ENCODE peak calls at places on chromosomes 3 and 15, in four cellular contexts. I is AG20443; N is stimulated activated CD8-positive, alpha-beta memory T cell treated with anti-CD3 and anti-CD28 coated beads, Interleukin-15, amount 100 ng/mL, for 1 hour; Y is GM12865. G is an unnamed sample.
A peak's percentile ranks its signal among the peaks of the same experiment; 100 is the strongest.

GRCh38 chr3:172591876-172592771 is 68.9 kb upstream of the TNFSF10 start:
- DNase-seq in Y (peak; percentile 95), N (peak; percentile 60), I (no peak), G (peak; percentile 70)

GRCh38 chr15:101372149-101372577 is 77.1 kb upstream of the SNRPA1 start:
- DNase-seq in Y (no peak), N (no peak), I (peak; percentile 63), G (no peak)

GRCh38 chr3:113771993-113772392 is 25.2 kb downstream of the ATP6V1A start:
- DNase-seq in I (no peak), N (no peak), Y (no peak), G (no peak)

GRCh38 chr3:23685484-23686258 is 120.1 kb upstream of the UBE2E1 start:
- DNase-seq in Y (peak; percentile 41), N (no peak), I (peak; percentile 93), G (no peak)

GRCh38 chr15:100734606-100735005 is 132.2 kb downstream of the ASB7 start:
- DNase-seq in Y (no peak), N (no peak), I (no peak), G (no peak)

GRCh38 chr15:98604983-98605382 is 43.4 kb upstream of the IGF1R start:
- DNase-seq in Y (no peak), I (no peak), N (no peak), G (no peak)

GRCh38 chr3:117695321-117695720 is 985.7 kb downstream of the TUSC7 start:
- DNase-seq in Y (no peak), I (peak; percentile 58), N (no peak), G (no peak)

GRCh38 chr3:171526869-171527268 is 66.7 kb upstream of the TNIK start:
- DNase-seq in I (peak; percentile 18), N (no peak), Y (no peak), G (no peak)

GRCh38 chr15:101277038-101277822 is at the start of gene SELENOS:
- DNase-seq in I (peak; percentile 96), Y (peak; percentile 93), N (peak; percentile 72), G (peak; percentile 94)

GRCh38 chr3:168047190-168047795 is 48.4 kb downstream of the GOLIM4 start:
- DNase-seq in Y (peak; percentile 82), N (no peak), I (peak; percentile 64), G (peak; percentile 47)

GRCh38 chr3:111130827-111131226 is 59.2 kb downstream of the NECTIN3 start:
- DNase-seq in N (no peak), Y (no peak), I (no peak), G (no peak)

GRCh38 chr3:8442993-8443670 is 58.5 kb upstream of the LMCD1 start:
- DNase-seq in I (no peak), N (no peak), Y (no peak), G (no peak)

GRCh38 chr15:42650208-42651066 is 75.0 kb downstream of the STARD9 start:
- DNase-seq in I (peak; percentile 85), Y (peak; percentile 87), N (peak; percentile 21), G (peak; percentile 69)

GRCh38 chr3:50299929-50300680 is 900 bp upstream of the HYAL3 start:
- DNase-seq in I (peak; percentile 33), N (no peak), Y (peak; percentile 45), G (no peak)

GRCh38 chr3:3800685-3801509 is 1.7 kb downstream of the LRRN1 start:
- DNase-seq in I (peak; percentile 25), N (no peak), Y (no peak), G (peak; percentile 22)

GRCh38 chr3:197191897-197192296 is 106.5 kb downstream of the DLG1 start:
- DNase-seq in Y (no peak), N (no peak), I (no peak), G (no peak)

GRCh38 chr3:79236488-79236887 is 531.3 kb downstream of the ROBO1 start:
- DNase-seq in Y (no peak), N (no peak), I (no peak), G (no peak)

GRCh38 chr3:129577356-129577755 is 29.1 kb downstream of the PLXND1 start:
- DNase-seq in Y (no peak), I (no peak), N (no peak), G (no peak)

GRCh38 chr3:47996440-47996839 is 19.8 kb downstream of the MAP4 start:
- DNase-seq in N (no peak), I (no peak), Y (no peak), G (no peak)

GRCh38 chr3:128343287-128344045 is 123.2 kb downstream of the DNAJB8 start:
- DNase-seq in Y (no peak), N (no peak), I (peak; percentile 45), G (no peak)

GRCh38 chr3:150253622-150254021 is 154.5 kb upstream of the TSC22D2 start:
- DNase-seq in N (no peak), Y (no peak), I (no peak), G (no peak)

GRCh38 chr3:71602256-71602655 is 18.7 kb upstream of the FOXP1 start:
- DNase-seq in N (no peak), I (no peak), Y (no peak), G (no peak)

GRCh38 chr15:36811903-36812302 is 232.5 kb downstream of the CDIN1 start:
- DNase-seq in I (no peak), Y (no peak), N (no peak), G (no peak)

GRCh38 chr15:60651155-60651554 is 172.2 kb upstream of the ICE2 start:
- DNase-seq in Y (no peak), N (no peak), I (no peak), G (no peak)

GRCh38 chr3:128559486-128560225 is 66.7 kb upstream of the GATA2 start:
- DNase-seq in I (peak; percentile 7), N (no peak), Y (no peak), G (no peak)

GRCh38 chr3:97996988-97997387 is 24.8 kb upstream of the RIOX2 start:
- DNase-seq in N (no peak), I (no peak), Y (no peak), G (no peak)

GRCh38 chr3:188133219-188133618 is 20.7 kb upstream of the LPP start:
- DNase-seq in I (peak; percentile 19), N (no peak), Y (no peak), G (no peak)

GRCh38 chr3:134054231-134054630 is 24.5 kb upstream of the SLCO2A1 start:
- DNase-seq in I (no peak), Y (no peak), N (no peak), G (no peak)

GRCh38 chr3:36206936-36207620 is 173.2 kb upstream of the STAC start:
- DNase-seq in N (no peak), I (no peak), Y (no peak), G (no peak)

GRCh38 chr3:122898298-122898697 is 103.4 kb downstream of the SLC49A4 start:
- DNase-seq in Y (no peak), I (no peak), N (no peak), G (no peak)

GRCh38 chr3:106068795-106069194 is 200.0 kb upstream of the CBLB start:
- DNase-seq in Y (peak; percentile 62), I (peak; percentile 21), N (no peak), G (peak; percentile 40)

GRCh38 chr3:39101022-39101689 is 6.3 kb downstream of the GORASP1 start:
- DNase-seq in I (peak; percentile 80), Y (peak; percentile 70), N (no peak), G (peak; percentile 83)

GRCh38 chr3:99659965-99660364 is 21.6 kb downstream of the COL8A1 start:
- DNase-seq in Y (no peak), N (no peak), I (no peak), G (no peak)

GRCh38 chr3:162492446-162493081 is 996.0 kb downstream of the OTOL1 start:
- DNase-seq in I (peak; percentile 43), N (no peak), Y (no peak), G (no peak)

GRCh38 chr15:78768531-78769408 is 42.5 kb downstream of the ADAMTS7 start:
- DNase-seq in Y (no peak), I (no peak), N (no peak), G (no peak)

GRCh38 chr15:33201376-33202189 is 7.1 kb upstream of the FMN1 start:
- DNase-seq in N (peak; percentile 18), I (peak; percentile 41), Y (peak; percentile 73), G (peak; percentile 45)

G was measured in GM13976.